ENCODE peak calls at places on chromosome 17, in six cellular contexts. C is heart right ventricle, Y is right lobe of liver, S is A549, H is mammary epithelial cell, U is choroid plexus epithelial cell. R is an unnamed sample.

GRCh38 chr17:39123627-39124026 is 27.8 kb downstream of the PLXDC1 start:
- DNase-seq in C (peak; percentile 30), Y (no peak), S (no peak), H (no peak), U (no peak), R (no peak)

GRCh38 chr17:73365203-73365933 is 53.6 kb upstream of the CDC42EP4 start:
- DNase-seq in C (no peak), Y (no peak), S (no peak), H (no peak), U (no peak), R (no peak)

GRCh38 chr17:40060887-40061480 is 1.8 kb upstream of the THRA start:
- DNase-seq in C (no peak), Y (no peak), S (no peak), H (no peak), U (no peak), R (no peak)

GRCh38 chr17:65268832-65269231 is 131.7 kb downstream of the RGS9 start:
- DNase-seq in C (no peak), Y (no peak), S (no peak), H (no peak), U (peak; percentile 22), R (no peak)

GRCh38 chr17:5530265-5530782 is 44.0 kb downstream of the MIS12 start:
- DNase-seq in C (no peak), Y (no peak), S (no peak), H (no peak), U (no peak), R (no peak)

GRCh38 chr17:41917192-41917591 is 1.6 kb downstream of the ACLY start:
- DNase-seq in C (no peak), Y (no peak), S (no peak), H (peak; percentile 62), U (peak; percentile 66), R (peak; percentile 93)

GRCh38 chr17:5583426-5584382 is 605 bp downstream of the NLRP1 start:
- DNase-seq in C (peak; percentile 34), Y (no peak), S (no peak), H (no peak), U (no peak), R (no peak)

GRCh38 chr17:79907855-79908254 is 68.6 kb upstream of the CBX4 start:
- DNase-seq in C (no peak), Y (peak; percentile 54), S (no peak), H (no peak), U (peak; percentile 40), R (no peak)

GRCh38 chr17:43909537-43910231 is 2.3 kb upstream of the MPP2 start:
- DNase-seq in C (no peak), Y (no peak), S (no peak), H (no peak), U (no peak), R (no peak)

GRCh38 chr17:31297090-31297489 is at the start of gene OMG:
- DNase-seq in C (no peak), Y (no peak), S (no peak), H (no peak), U (no peak), R (no peak)

GRCh38 chr17:49670641-49671040 is 7.3 kb downstream of the SPOP start:
- DNase-seq in C (no peak), Y (no peak), S (no peak), H (no peak), U (no peak), R (no peak)

GRCh38 chr17:79306688-79307323 is 232.2 kb downstream of the ENGASE start:
- DNase-seq in C (peak; percentile 41), Y (no peak), S (no peak), H (no peak), U (no peak), R (peak; percentile 12)

GRCh38 chr17:28174352-28175046 is 132.0 kb downstream of the NLK start:
- DNase-seq in C (no peak), Y (no peak), S (no peak), H (peak; percentile 29), U (no peak), R (no peak)

GRCh38 chr17:27996157-27997043 is 46.1 kb upstream of the NLK start:
- DNase-seq in C (no peak), Y (no peak), S (no peak), H (no peak), U (no peak), R (no peak)

GRCh38 chr17:142876-143784 is 5.8 kb downstream of the SCGB1C2 start:
- DNase-seq in C (no peak), Y (peak; percentile 28), S (no peak), H (no peak), U (no peak), R (no peak)

GRCh38 chr17:79126139-79126538 is 51.5 kb downstream of the ENGASE start:
- DNase-seq in C (no peak), Y (no peak), S (no peak), H (no peak), U (peak; percentile 5), R (no peak)

GRCh38 chr17:40663252-40663651 is 1.7 kb downstream of the KRT222 start:
- DNase-seq in C (no peak), Y (no peak), S (no peak), H (no peak), U (no peak), R (no peak)

GRCh38 chr17:41810659-41811548 is 845 bp downstream of the P3H4 start:
- DNase-seq in C (no peak), Y (no peak), S (no peak), H (no peak), U (no peak), R (no peak)

GRCh38 chr17:32323046-32323445 is 18.9 kb downstream of the C17orf75 start:
- DNase-seq in C (no peak), Y (no peak), S (no peak), H (no peak), U (no peak), R (no peak)

GRCh38 chr17:40033339-40033738 is 18.1 kb downstream of the CSF3 start:
- DNase-seq in C (no peak), Y (no peak), S (no peak), H (no peak), U (no peak), R (no peak)

GRCh38 chr17:38906429-38907172 is 18.8 kb upstream of the LASP1NB start:
- DNase-seq in C (no peak), Y (peak; percentile 35), S (no peak), H (no peak), U (no peak), R (no peak)

DNA sequence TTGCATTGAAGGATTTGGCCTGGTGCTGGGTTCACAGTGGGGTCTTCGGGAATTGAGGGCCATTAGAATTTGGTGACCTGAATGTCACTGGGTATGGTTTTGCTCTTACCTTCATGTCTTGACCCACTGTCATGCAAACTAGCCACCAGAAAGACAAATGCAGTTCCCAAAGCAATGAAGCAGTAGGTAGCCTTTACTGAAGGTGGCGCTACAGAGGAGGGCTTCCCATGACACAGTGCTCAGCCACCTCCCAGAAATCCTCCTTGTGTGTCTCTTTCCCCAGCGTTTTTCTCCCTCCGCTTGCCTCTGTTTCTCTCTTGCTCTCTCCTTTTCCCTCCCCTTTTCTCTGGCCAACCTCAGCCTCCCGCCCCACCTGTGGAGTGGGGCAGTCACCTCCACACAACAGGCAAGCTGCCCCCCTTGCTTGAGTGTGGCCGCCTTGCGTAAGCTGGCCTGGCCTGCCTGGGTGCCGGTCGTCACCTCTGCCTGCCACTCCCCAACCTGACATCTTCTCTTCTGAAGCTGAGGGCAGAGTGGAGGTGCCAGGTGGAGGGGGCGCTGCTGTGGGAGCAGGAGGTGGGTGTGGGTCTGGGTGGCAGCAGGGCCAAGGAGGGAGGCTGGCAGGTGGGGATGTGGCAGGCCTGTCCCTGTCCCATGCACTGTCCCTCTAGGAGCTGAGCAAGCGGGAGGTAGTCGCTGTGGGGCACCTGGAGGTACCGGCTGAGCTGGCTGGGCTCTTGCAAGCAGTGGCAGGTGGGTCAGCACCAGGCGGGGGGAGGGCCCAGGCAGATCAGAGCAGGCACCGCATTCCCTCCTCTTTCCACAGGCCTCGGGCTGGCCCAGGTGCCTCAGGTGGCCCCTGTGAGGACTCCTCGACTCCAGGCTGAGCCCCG is 34.7 kb downstream of the MYO15A start:
- DNase-seq in C (no peak), Y (no peak), S (peak; percentile 40), H (no peak), U (peak; percentile 33), R (no peak)
- TF ChIP-seq CTCF in C (peak; percentile 24), Y (no peak), S (peak; percentile 19), H (peak; percentile 46), U (peak; percentile 56), R (peak; percentile 44)

GRCh38 chr17:1228752-1229353 is 41.4 kb upstream of the BHLHA9 start:
- DNase-seq in C (peak; percentile 22), Y (no peak), S (no peak), H (no peak), U (no peak), R (no peak)
- H3K4me3 ChIP-seq in C (peak overlapping the region; percentile 42), Y (no peak overlapping the region), S (peak overlapping the region; percentile 77), H (no peak overlapping the region), U (no peak overlapping the region), R (no peak overlapping the region)

GRCh38 chr17:14808425-14808824 is 456.7 kb downstream of the PMP22 start:
- DNase-seq in C (no peak), Y (no peak), S (no peak), H (no peak), U (no peak), R (no peak)

GRCh38 chr17:14818469-14818868 is 446.7 kb downstream of the PMP22 start:
- DNase-seq in C (no peak), Y (no peak), S (no peak), H (peak; percentile 28), U (no peak), R (no peak)

GRCh38 chr17:14815079-14815478 is 450.0 kb downstream of the PMP22 start:
- DNase-seq in C (no peak), Y (no peak), S (no peak), H (peak; percentile 40), U (no peak), R (no peak)

GRCh38 chr17:14813649-14814048 is 451.5 kb downstream of the PMP22 start:
- DNase-seq in C (peak; percentile 13), Y (peak; percentile 74), S (no peak), H (no peak), U (peak; percentile 33), R (no peak)
- TF ChIP-seq CTCF in C (peak; percentile 46), Y (peak; percentile 45), S (no peak), H (no peak), U (peak; percentile 51), R (no peak)

GRCh38 chr17:1223662-1224061 is 43.9 kb upstream of the ABR start:
- DNase-seq in C (no peak), Y (no peak), S (no peak), H (no peak), U (no peak), R (no peak)

GRCh38 chr17:1222321-1222720 is 42.5 kb upstream of the ABR start:
- DNase-seq in C (no peak), Y (no peak), S (no peak), H (peak; percentile 74), U (no peak), R (peak; percentile 25)

GRCh38 chr17:1221209-1221608 is 41.4 kb upstream of the ABR start:
- DNase-seq in C (no peak), Y (no peak), S (no peak), H (no peak), U (no peak), R (no peak)

GRCh38 chr17:1217030-1217429 is 37.2 kb upstream of the ABR start:
- DNase-seq in C (no peak), Y (no peak), S (no peak), H (no peak), U (no peak), R (no peak)

DNA sequence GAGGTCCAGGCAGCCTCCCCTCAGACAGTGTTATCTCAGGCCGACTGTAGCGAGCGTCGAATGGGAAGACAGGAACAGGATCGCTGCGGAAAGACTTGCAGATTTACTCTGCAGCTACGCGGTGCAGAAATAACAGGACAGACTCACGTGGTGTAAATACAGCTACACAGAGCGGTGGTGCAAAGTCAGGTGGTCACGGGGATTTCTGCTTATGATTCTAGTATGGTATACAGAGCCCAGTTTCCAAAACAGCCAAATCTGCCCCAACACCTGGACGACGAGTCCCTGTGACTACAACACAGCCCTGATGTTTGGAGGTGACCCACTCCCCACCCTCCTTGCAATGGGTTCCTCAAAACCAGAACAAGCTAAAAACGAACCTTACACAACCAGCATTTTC is 40.6 kb upstream of the ABR start:
- DNase-seq in C (no peak), Y (no peak), S (no peak), H (no peak), U (no peak), R (no peak)
- H3K4me3 ChIP-seq in C (no peak overlapping the region), Y (no peak overlapping the region), S (no peak overlapping the region), H (no peak overlapping the region), U (no peak overlapping the region), R (no peak overlapping the region)